ENCODE peak calls at places on chromosome 9, in five cellular contexts. A, T, R, L and D are unnamed samples.

GRCh38 chr9:114286146-114286679 is 36.7 kb upstream of the ORM1 start:
- DNase-seq in A (peak), T (peak), R (no peak), L (peak), D (no peak)

GRCh38 chr9:4228606-4229005 is 71.3 kb downstream of the GLIS3 start:
- DNase-seq in A (no peak), T (no peak), R (peak), L (peak), D (no peak)

GRCh38 chr9:98222885-98223640 is 30.6 kb upstream of the CORO2A start:
- DNase-seq in A (no peak), T (no peak), R (no peak), L (no peak), D (peak)

GRCh38 chr9:85603920-85604319 is 137.8 kb downstream of the AGTPBP1 start:
- DNase-seq in A (no peak), T (no peak), R (no peak), L (no peak), D (no peak)

GRCh38 chr9:108104991-108105390 is 615.4 kb upstream of the KLF4 start:
- DNase-seq in A (no peak), T (no peak), R (no peak), L (no peak), D (no peak)

GRCh38 chr9:72931437-72931836 is 21.4 kb downstream of the ALDH1A1 start:
- DNase-seq in A (no peak), T (no peak), R (no peak), L (no peak), D (no peak)

GRCh38 chr9:29213374-29214161 is 1640.3 kb upstream of the C9orf72 start:
- DNase-seq in A (peak), T (peak), R (no peak), L (peak), D (peak)

GRCh38 chr9:81844131-81844567 is 84.1 kb upstream of the SPATA31D4 start:
- DNase-seq in A (no peak), T (no peak), R (no peak), L (no peak), D (no peak)

GRCh38 chr9:120152295-120152694 is 427.7 kb downstream of the CDK5RAP2 start:
- DNase-seq in A (peak), T (peak), R (no peak), L (peak), D (no peak)

GRCh38 chr9:137494104-137494544 is 35.0 kb upstream of the NSMF start:
- DNase-seq in A (no peak), T (no peak), R (peak), L (no peak), D (no peak)

GRCh38 chr9:133987946-133988665 is 4.0 kb downstream of the VAV2 start:
- DNase-seq in A (no peak), T (no peak), R (no peak), L (no peak), D (no peak)

GRCh38 chr9:77910216-77910615 is 121.4 kb downstream of the GNAQ start:
- DNase-seq in A (no peak), T (no peak), R (no peak), L (no peak), D (no peak)

GRCh38 chr9:119758241-119758640 is 389.0 kb upstream of the BRINP1 start:
- DNase-seq in A (no peak), T (no peak), R (no peak), L (no peak), D (no peak)

GRCh38 chr9:107539427-107540154 is 50.0 kb upstream of the KLF4 start:
- DNase-seq in A (peak), T (peak), R (no peak), L (no peak), D (no peak)

GRCh38 chr9:126024581-126025230 is 277.5 kb downstream of the PBX3 start:
- DNase-seq in A (no peak), T (no peak), R (no peak), L (no peak), D (no peak)

GRCh38 chr9:110427497-110428104 is 89.9 kb upstream of the TXNDC8 start:
- DNase-seq in A (peak), T (peak), R (peak), L (peak), D (peak)

GRCh38 chr9:93286252-93287188 is 102.6 kb downstream of the WNK2 start:
- DNase-seq in A (no peak), T (no peak), R (no peak), L (no peak), D (no peak)

GRCh38 chr9:94743035-94743954 is 16.8 kb downstream of the AOPEP start:
- DNase-seq in A (no peak), T (no peak), R (no peak), L (no peak), D (peak)

GRCh38 chr9:69412741-69413150 is 87.7 kb downstream of the ENTREP1 start:
- DNase-seq in A (peak), T (peak), R (peak), L (peak), D (peak)

GRCh38 chr9:100126423-100126822 is 27.4 kb downstream of the INVS start:
- DNase-seq in A (no peak), T (no peak), R (no peak), L (no peak), D (no peak)

GRCh38 chr9:128911529-128912035 is 9.2 kb upstream of the PHYHD1 start:
- DNase-seq in A (peak), T (no peak), R (no peak), L (no peak), D (peak)

GRCh38 chr9:132804576-132805295 is 73.3 kb downstream of the AK8 start:
- DNase-seq in A (no peak), T (no peak), R (peak), L (no peak), D (no peak)

GRCh38 chr9:98550206-98550820 is 158.4 kb downstream of the GABBR2 start:
- DNase-seq in A (no peak), T (no peak), R (no peak), L (no peak), D (no peak)

GRCh38 chr9:134291452-134291881 is 34.8 kb upstream of the RXRA start:
- DNase-seq in A (no peak), T (no peak), R (no peak), L (no peak), D (no peak)

GRCh38 chr9:127537792-127538191 is 74.3 kb upstream of the STXBP1 start:
- DNase-seq in A (peak), T (peak), R (no peak), L (peak), D (no peak)
- TF ChIP-seq CTCF in A (peak), T (no peak), R (no peak), L (peak), D (no peak)

GRCh38 chr9:123419091-123419490 is 63.1 kb downstream of the CRB2 start:
- DNase-seq in A (no peak), T (no peak), R (no peak), L (no peak), D (no peak)

GRCh38 chr9:123416171-123416570 is 60.2 kb downstream of the CRB2 start:
- DNase-seq in A (no peak), T (no peak), R (no peak), L (no peak), D (no peak)

GRCh38 chr9:123418506-123418905 is 62.5 kb downstream of the CRB2 start:
- DNase-seq in A (no peak), T (no peak), R (no peak), L (no peak), D (no peak)

GRCh38 chr9:123418052-123418430 is 62.0 kb downstream of the CRB2 start:
- DNase-seq in A (no peak), T (no peak), R (no peak), L (no peak), D (no peak)

GRCh38 chr9:123417289-123418051 is 61.5 kb downstream of the CRB2 start:
- DNase-seq in A (no peak), T (no peak), R (no peak), L (no peak), D (no peak)
- TF ChIP-seq CTCF in A (no peak), T (no peak), R (no peak), L (no peak), D (no peak)

DNA sequence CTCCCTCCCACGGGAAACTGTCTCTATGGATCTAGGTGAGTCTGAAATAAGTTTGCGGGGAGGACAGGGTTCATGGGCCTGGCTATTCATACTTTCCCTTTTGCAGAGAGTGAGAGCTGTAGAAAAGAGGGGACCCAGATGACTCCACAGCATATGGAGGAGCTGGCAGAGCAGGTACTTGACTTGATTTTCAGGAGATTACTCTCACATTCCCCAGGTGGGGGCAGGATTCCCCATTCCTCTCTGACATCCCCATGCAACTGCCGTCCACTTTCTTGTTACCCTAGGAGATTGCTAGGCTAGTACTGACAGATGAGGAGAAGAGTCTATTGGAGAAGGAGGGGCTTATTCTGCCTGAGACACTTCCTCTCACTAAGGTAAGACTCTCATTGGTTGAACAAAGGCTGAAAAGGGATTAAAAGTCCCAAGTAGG is 659 bp downstream of the CREB3 start:
- DNase-seq in A (peak), T (peak), R (peak), L (peak), D (peak)
- TF ChIP-seq CTCF in A (peak), T (no peak), R (no peak), L (peak), D (no peak)

GRCh38 chr9:121597693-121598166 is 53.7 kb upstream of the DAB2IP start:
- DNase-seq in A (no peak), T (no peak), R (no peak), L (no peak), D (no peak)

GRCh38 chr9:121596515-121596914 is 54.9 kb upstream of the DAB2IP start:
- DNase-seq in A (no peak), T (no peak), R (no peak), L (no peak), D (no peak)

GRCh38 chr9:121599186-121599871 is 52.1 kb upstream of the DAB2IP start:
- DNase-seq in A (peak), T (peak), R (peak), L (peak), D (peak)

GRCh38 chr9:121599872-121600585 is 51.4 kb upstream of the DAB2IP start:
- DNase-seq in A (no peak), T (peak), R (no peak), L (peak), D (no peak)

DNA sequence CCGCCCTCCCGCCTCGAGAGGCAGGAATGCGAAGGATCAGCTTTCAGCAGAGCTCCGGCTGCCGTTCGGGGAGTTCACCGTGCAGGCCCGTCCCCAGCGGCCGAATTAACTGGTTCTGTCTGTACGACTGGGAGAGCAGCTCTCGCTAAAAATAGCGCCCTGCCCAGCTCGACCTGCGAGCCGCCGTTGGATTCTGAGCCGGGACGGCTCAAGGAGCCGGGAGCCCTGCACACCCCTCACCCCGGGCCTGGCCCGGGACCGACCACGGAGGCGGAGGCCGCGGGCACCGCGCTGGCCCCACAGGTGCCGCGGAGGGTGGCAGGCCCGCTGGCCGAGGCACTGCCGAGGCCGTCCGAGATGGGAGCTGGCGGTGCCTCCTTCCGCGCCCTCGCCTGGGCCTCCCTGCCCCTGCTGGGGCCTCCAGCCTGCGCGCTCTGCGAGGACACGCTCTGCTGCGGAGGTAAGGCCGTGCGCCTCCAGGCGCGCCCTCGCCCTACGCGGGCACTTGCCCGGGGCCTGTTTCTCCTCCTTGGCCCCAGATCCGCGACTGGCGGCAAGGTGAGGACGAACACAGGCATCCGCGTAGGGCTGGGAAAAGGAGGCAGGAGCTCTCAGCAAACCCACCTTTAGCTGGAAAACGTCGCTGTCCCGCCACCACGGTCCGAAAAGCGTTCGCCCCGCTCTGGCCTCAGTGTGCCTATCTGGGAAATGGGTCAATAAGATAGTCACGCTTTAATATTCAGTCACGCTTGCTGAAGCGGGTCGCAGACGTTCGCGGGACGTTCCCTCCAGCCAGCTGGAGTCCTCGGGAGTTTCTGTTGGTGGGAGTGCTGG is 53.0 kb upstream of the DAB2IP start:
- DNase-seq in A (peak), T (peak), R (peak), L (no peak), D (peak)
- TF ChIP-seq CTCF in A (peak), T (no peak), R (no peak), L (no peak), D (no peak)

DNA sequence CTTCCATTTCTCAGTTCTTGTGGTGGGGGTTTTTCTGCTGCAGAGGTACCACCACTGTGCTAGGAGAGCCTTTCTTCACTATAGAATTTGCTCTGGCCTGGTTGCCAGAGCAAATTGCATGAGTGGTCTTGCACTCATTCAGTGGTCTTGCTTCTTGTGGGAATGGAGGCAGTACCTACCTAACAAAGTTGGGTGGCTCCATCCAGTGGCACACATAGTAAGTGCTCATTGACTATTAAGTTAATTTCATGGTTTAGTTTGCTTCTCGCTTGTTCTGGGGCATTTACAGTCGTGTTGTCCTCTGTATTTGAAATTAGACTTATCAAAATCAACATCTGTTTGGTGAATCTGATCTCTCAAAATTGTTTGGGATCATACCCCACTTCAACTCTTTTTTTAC is 23.0 kb downstream of the SLC28A3 start:
- DNase-seq in A (no peak), T (no peak), R (no peak), L (no peak), D (no peak)
- TF ChIP-seq CTCF in A (peak), T (no peak), R (no peak), L (peak), D (no peak)

GRCh38 chr9:89929315-89929714 is 324.5 kb downstream of the GADD45G start:
- DNase-seq in A (no peak), T (no peak), R (no peak), L (no peak), D (no peak)
- TF ChIP-seq CTCF in A (no peak), T (no peak), R (no peak), L (no peak), D (no peak)